ENCODE peak calls at places on chromosome 13, in seven cellular contexts. P is CD8-positive, alpha-beta memory T cell; H is activated effector memory CD4-positive, alpha-beta T cell treated with anti-CD3 and anti-CD28 coated beads, Interleukin-2, amount 50 U/mL, for 16 hours; B is lower lobe of right lung; M is A673; U is Kasumi-1; S is cardiac fibroblast. X is an unnamed sample.

GRCh38 chr13:32334676-32335075 is 19.4 kb downstream of the BRCA2 start:
- DNase-seq in P (no peak), H (no peak), B (no peak), M (no peak), U (no peak), S (peak), X (no peak)

GRCh38 chr13:59468396-59468795 is 695.3 kb downstream of the DIAPH3 start:
- DNase-seq in P (no peak), H (no peak), B (no peak), M (no peak), U (no peak), S (no peak), X (no peak)

GRCh38 chr13:98598043-98598442 is 21.1 kb upstream of the STK24 start:
- DNase-seq in P (no peak), H (no peak), B (no peak), M (peak), U (no peak), S (peak), X (no peak)

GRCh38 chr13:50572129-50572528 is 271.4 kb downstream of the DLEU7 start:
- DNase-seq in P (no peak), H (no peak), B (no peak), M (no peak), U (peak), S (no peak), X (no peak)

GRCh38 chr13:110070046-110070445 is 236.9 kb downstream of the COL4A1 start:
- DNase-seq in P (no peak), H (no peak), B (no peak), M (no peak), U (no peak), S (no peak), X (no peak)

GRCh38 chr13:28449826-28450773 is 44.8 kb downstream of the FLT1 start:
- DNase-seq in P (no peak), H (no peak), B (no peak), M (peak), U (no peak), S (no peak), X (no peak)

GRCh38 chr13:77737583-77738200 is 40.2 kb downstream of the SLAIN1 start:
- DNase-seq in P (no peak), H (no peak), B (no peak), M (no peak), U (no peak), S (no peak), X (no peak)

GRCh38 chr13:32408999-32409313 is 19.0 kb downstream of the N4BP2L1 start:
- DNase-seq in P (no peak), H (no peak), B (no peak), M (no peak), U (no peak), S (no peak), X (no peak)

GRCh38 chr13:113366031-113366588 is 2.2 kb upstream of the GRTP1 start:
- DNase-seq in P (no peak), H (no peak), B (no peak), M (no peak), U (no peak), S (no peak), X (no peak)

GRCh38 chr13:50224534-50224933 is 209.3 kb downstream of the KCNRG start:
- DNase-seq in P (no peak), H (no peak), B (no peak), M (no peak), U (no peak), S (peak), X (no peak)

GRCh38 chr13:46520188-46520587 is 32.8 kb upstream of the LRCH1 start:
- DNase-seq in P (no peak), H (no peak), B (no peak), M (no peak), U (no peak), S (no peak), X (no peak)

GRCh38 chr13:95267662-95268369 is 33.4 kb downstream of the ABCC4 start:
- DNase-seq in P (no peak), H (no peak), B (no peak), M (peak), U (no peak), S (peak), X (no peak)

GRCh38 chr13:25922373-25922772 is 129.4 kb downstream of the SHISA2 start:
- DNase-seq in P (no peak), H (no peak), B (no peak), M (no peak), U (peak), S (no peak), X (no peak)

GRCh38 chr13:74715718-74716117 is 581.5 kb upstream of the KLF12 start:
- DNase-seq in P (no peak), H (no peak), B (no peak), M (no peak), U (no peak), S (no peak), X (no peak)

GRCh38 chr13:96900992-96901391 is 93.3 kb downstream of the OXGR1 start:
- DNase-seq in P (no peak), H (no peak), B (no peak), M (no peak), U (no peak), S (no peak), X (no peak)

GRCh38 chr13:98416408-98416807 is 160.5 kb downstream of the STK24 start:
- DNase-seq in P (no peak), H (no peak), B (peak), M (no peak), U (no peak), S (no peak), X (no peak)

GRCh38 chr13:55439450-55439849 is 1701.3 kb upstream of the PRR20A start:
- DNase-seq in P (no peak), H (no peak), B (no peak), M (no peak), U (no peak), S (no peak), X (no peak)